ENCODE peak calls at places on chromosomes 3 and 15, in seven cellular contexts. P is right atrium auricular region, C is posterior cingulate gyrus, Y is T-helper 2 cell, W is anterior cingulate cortex, H is SJSA1, T is HCEC 1CT. Q is an unnamed sample.

GRCh38 chr15:69784808-69785550 is 312.7 kb downstream of the TLE3 start:
- DNase-seq in P (peak), C (no peak), Y (no peak), W (no peak), H (no peak), T (peak), Q (no peak)

GRCh38 chr3:53974314-53974713 is 82.7 kb upstream of the SELENOK start:
- DNase-seq in P (no peak), C (no peak), Y (no peak), W (no peak), H (no peak), T (no peak), Q (no peak)

GRCh38 chr3:12896206-12896697 is 54.9 kb upstream of the RPL32 start:
- DNase-seq in P (no peak), C (no peak), Y (no peak), W (no peak), H (no peak), T (no peak), Q (no peak)

GRCh38 chr3:187291512-187292132 is at the start of gene MASP1:
- DNase-seq in P (no peak), C (peak), Y (no peak), W (peak), H (no peak), T (no peak), Q (no peak)

GRCh38 chr3:113194747-113195400 is 16.5 kb upstream of the BOC start:
- DNase-seq in P (no peak), C (no peak), Y (no peak), W (no peak), H (no peak), T (no peak), Q (no peak)

GRCh38 chr15:99537344-99537743 is 28.4 kb upstream of the MEF2A start:
- DNase-seq in P (no peak), C (no peak), Y (no peak), W (no peak), H (no peak), T (no peak), Q (no peak)

GRCh38 chr3:110341047-110341446 is 730.6 kb upstream of the NECTIN3 start:
- DNase-seq in P (no peak), C (no peak), Y (no peak), W (no peak), H (no peak), T (peak), Q (no peak)

GRCh38 chr15:89751748-89752147 is 699 bp upstream of the MESP1 start:
- DNase-seq in P (no peak), C (no peak), Y (no peak), W (no peak), H (no peak), T (no peak), Q (no peak)

GRCh38 chr15:40454904-40455391 is 14.2 kb downstream of the BAHD1 start:
- DNase-seq in P (no peak), C (no peak), Y (no peak), W (no peak), H (no peak), T (peak), Q (no peak)

GRCh38 chr15:89662893-89663673 is 7.8 kb upstream of the KIF7 start:
- DNase-seq in P (peak), C (no peak), Y (no peak), W (no peak), H (peak), T (peak), Q (no peak)

GRCh38 chr15:58212909-58213526 is 74.8 kb downstream of the AQP9 start:
- DNase-seq in P (no peak), C (no peak), Y (peak), W (no peak), H (no peak), T (peak), Q (no peak)

GRCh38 chr15:100252779-100253417 is 88.9 kb downstream of the ADAMTS17 start:
- DNase-seq in P (no peak), C (no peak), Y (no peak), W (no peak), H (peak), T (no peak), Q (no peak)

GRCh38 chr3:61796088-61796680 is 234.8 kb downstream of the PTPRG start:
- DNase-seq in P (no peak), C (no peak), Y (no peak), W (no peak), H (no peak), T (no peak), Q (no peak)

GRCh38 chr3:11159421-11159904 is 5.2 kb downstream of the HRH1 start:
- DNase-seq in P (peak), C (no peak), Y (no peak), W (no peak), H (peak), T (peak), Q (no peak)

GRCh38 chr15:68556139-68556990 is 22.4 kb upstream of the CORO2B start:
- DNase-seq in P (no peak), C (no peak), Y (no peak), W (no peak), H (no peak), T (no peak), Q (no peak)

GRCh38 chr15:98120561-98120960 is 160.1 kb downstream of the ARRDC4 start:
- DNase-seq in P (no peak), C (no peak), Y (no peak), W (no peak), H (no peak), T (no peak), Q (no peak)

GRCh38 chr15:52857937-52858336 is 67.8 kb upstream of the ONECUT1 start:
- DNase-seq in P (no peak), C (no peak), Y (no peak), W (no peak), H (peak), T (peak), Q (no peak)

GRCh38 chr15:39592500-39592899 is 11.6 kb downstream of the THBS1 start:
- DNase-seq in P (no peak), C (no peak), Y (no peak), W (no peak), H (no peak), T (no peak), Q (no peak)

GRCh38 chr3:171770689-171771620 is 39.3 kb downstream of the PLD1 start:
- DNase-seq in P (no peak), C (no peak), Y (no peak), W (no peak), H (no peak), T (peak), Q (no peak)

GRCh38 chr3:98583766-98584165 is 9.6 kb downstream of the CPOX start:
- DNase-seq in P (no peak), C (no peak), Y (no peak), W (no peak), H (no peak), T (no peak), Q (no peak)

GRCh38 chr3:29683306-29683993 is 402.6 kb downstream of the RBMS3 start:
- DNase-seq in P (no peak), C (no peak), Y (peak), W (no peak), H (no peak), T (peak), Q (no peak)

GRCh38 chr15:48304398-48304797 is 26.8 kb upstream of the DUT start:
- DNase-seq in P (no peak), C (no peak), Y (no peak), W (no peak), H (no peak), T (no peak), Q (no peak)

GRCh38 chr3:160564949-160565441 is 376 bp downstream of the KPNA4 start:
- DNase-seq in P (peak), C (peak), Y (peak), W (peak), H (peak), T (peak), Q (no peak)

GRCh38 chr15:75840659-75841058 is 2.6 kb upstream of the UBE2Q2 start:
- DNase-seq in P (peak), C (peak), Y (no peak), W (no peak), H (no peak), T (peak), Q (no peak)

GRCh38 chr3:184710870-184711365 is 946 bp downstream of the MAGEF1 start:
- DNase-seq in P (peak), C (no peak), Y (no peak), W (no peak), H (peak), T (no peak), Q (no peak)

GRCh38 chr3:131072845-131073244 is 46.2 kb downstream of the NEK11 start:
- DNase-seq in P (peak), C (no peak), Y (no peak), W (no peak), H (no peak), T (peak), Q (no peak)